ENCODE peak calls at places on chromosomes 11 and 22, in seven cellular contexts. S, J, O, U, G, E and X are unnamed samples.

GRCh38 chr22:48595511-48595905 is 1232.2 kb downstream of the BRD1 start:
- DNase-seq in G (no peak), O (no peak), S (no peak), E (no peak), U (no peak), J (no peak), X (no peak)

GRCh38 chr11:134908583-134908982 is 496.5 kb upstream of the B3GAT1 start:
- DNase-seq in E (no peak), O (no peak), S (no peak), J (no peak), G (no peak), U (no peak), X (no peak)

GRCh38 chr11:84355911-84356310 is 1069.7 kb upstream of the CCDC90B start:
- DNase-seq in U (no peak), S (no peak), O (no peak), J (no peak), E (no peak), G (no peak), X (no peak)

GRCh38 chr22:21754523-21755128 is 19.0 kb upstream of the YPEL1 start:
- DNase-seq in E (peak; percentile 14), J (no peak), U (no peak), O (no peak), S (peak; percentile 34), G (peak; percentile 12), X (no peak)

GRCh38 chr11:35087648-35088047 is 51.3 kb upstream of the CD44 start:
- DNase-seq in E (no peak), S (no peak), U (no peak), G (peak; percentile 53), O (no peak), J (peak; percentile 41), X (no peak)

GRCh38 chr22:42188808-42189447 is 58.3 kb upstream of the CYP2D6 start:
- DNase-seq in J (no peak), G (peak; percentile 55), S (no peak), O (no peak), U (no peak), E (no peak), X (no peak)

GRCh38 chr22:29072193-29072978 is 449 bp upstream of the KREMEN1 start:
- DNase-seq in E (peak; percentile 88), U (peak; percentile 97), J (peak; percentile 81), O (no peak), G (peak; percentile 42), S (peak; percentile 86), X (peak; percentile 53)

GRCh38 chr11:126105022-126105747 is 42.5 kb upstream of the CDON start:
- DNase-seq in S (no peak), U (no peak), J (no peak), O (no peak), G (no peak), E (no peak), X (no peak)

GRCh38 chr11:104005234-104005855 is 31.1 kb upstream of the DDI1 start:
- DNase-seq in S (no peak), E (no peak), G (peak; percentile 72), U (no peak), J (no peak), O (no peak), X (no peak)

GRCh38 chr11:94271885-94272372 is 32.5 kb upstream of the IZUMO1R start:
- DNase-seq in J (no peak), O (no peak), G (no peak), E (no peak), S (no peak), U (no peak), X (no peak)

GRCh38 chr22:45905924-45906865 is 70.8 kb downstream of the WNT7B start:
- DNase-seq in G (peak; percentile 62), S (no peak), U (no peak), O (peak; percentile 23), E (no peak), J (no peak), X (no peak)

GRCh38 chr11:118896921-118897591 is 13.4 kb downstream of the CXCR5 start:
- DNase-seq in S (no peak), O (no peak), G (no peak), J (peak; percentile 22), E (no peak), U (no peak), X (no peak)

GRCh38 chr11:79390477-79390876 is 50.4 kb downstream of the TENM4 start:
- DNase-seq in S (no peak), E (no peak), O (no peak), J (no peak), G (no peak), U (no peak), X (no peak)
- H3K4me3 ChIP-seq in S (no peak overlapping the region), E (no peak overlapping the region), O (no peak overlapping the region), J (no peak overlapping the region), G (no peak overlapping the region), U (no peak overlapping the region), X (no peak overlapping the region)

GRCh38 chr22:50266994-50267393 is 3.2 kb downstream of the MAPK11 start:
- DNase-seq in J (no peak), S (no peak), O (no peak), U (no peak), E (no peak), G (no peak), X (no peak)
- H3K4me3 ChIP-seq in J (no peak overlapping the region), S (peak overlapping the region; percentile 58), O (peak overlapping the region; percentile 38), U (no peak overlapping the region), E (no peak overlapping the region), G (no peak overlapping the region), X (no peak overlapping the region)

DNA sequence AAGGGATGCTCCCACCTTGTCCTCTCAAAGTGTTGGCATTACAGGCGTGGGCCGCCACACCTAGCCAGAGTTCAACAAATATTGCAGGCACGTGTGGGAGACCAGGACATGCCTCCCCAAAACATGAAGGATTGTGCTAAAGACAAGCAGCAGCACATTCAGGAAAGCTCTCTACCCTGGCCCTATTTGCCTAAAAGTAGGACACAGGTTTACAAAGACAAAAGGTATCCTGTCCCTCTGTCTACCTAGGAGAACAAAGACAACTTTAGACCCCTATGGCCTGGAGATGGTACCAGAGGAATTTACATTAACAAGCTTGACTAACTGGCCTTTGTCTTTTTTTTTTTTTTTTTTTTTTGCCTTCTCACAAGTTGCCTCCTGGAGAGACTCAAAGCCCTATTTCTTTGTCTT is 904 bp upstream of the ACCS start:
- DNase-seq in G (no peak), J (no peak), S (no peak), U (no peak), O (no peak), E (no peak), X (no peak)
- H3K4me3 ChIP-seq in G (no peak overlapping the region), J (peak overlapping the region; percentile 42), S (no peak overlapping the region), U (peak overlapping the region; percentile 78), O (no peak overlapping the region), E (no peak overlapping the region), X (no peak overlapping the region)

GRCh38 chr22:31378123-31378522 is 21.3 kb upstream of the DRG1 start:
- DNase-seq in O (no peak), E (peak; percentile 21), U (no peak), J (no peak), S (no peak), G (peak; percentile 31), X (no peak)
- H3K4me3 ChIP-seq in O (no peak overlapping the region), E (no peak overlapping the region), U (no peak overlapping the region), J (no peak overlapping the region), S (no peak overlapping the region), G (no peak overlapping the region), X (no peak overlapping the region)

GRCh38 chr11:1889527-1889930 is 2.2 kb downstream of the PRR33 start:
- DNase-seq in U (no peak), O (no peak), E (no peak), S (peak; percentile 24), G (no peak), J (peak; percentile 44), X (no peak)

GRCh38 chr11:1888347-1888753 is 3.3 kb downstream of the PRR33 start:
- DNase-seq in E (no peak), G (no peak), O (no peak), U (no peak), J (no peak), S (no peak), X (no peak)

GRCh38 chr11:1889941-1890855 is 1.5 kb downstream of the PRR33 start:
- DNase-seq in O (no peak), G (no peak), S (no peak), J (no peak), E (no peak), U (no peak), X (peak; percentile 25)

GRCh38 chr11:1887451-1888346 is 4.0 kb downstream of the PRR33 start:
- DNase-seq in U (peak; percentile 28), E (peak; percentile 10), G (no peak), J (no peak), O (no peak), S (no peak), X (no peak)

GRCh38 chr11:1888811-1889526 is 2.7 kb downstream of the PRR33 start:
- DNase-seq in J (peak; percentile 84), U (no peak), E (peak; percentile 47), S (peak; percentile 48), O (no peak), G (no peak), X (peak; percentile 87)
- H3K4me3 ChIP-seq in J (no peak overlapping the region), U (no peak overlapping the region), E (no peak overlapping the region), S (no peak overlapping the region), O (no peak overlapping the region), G (no peak overlapping the region), X (peak overlapping the region; percentile 89)

GRCh38 chr22:36419912-36420882 is 32.4 kb upstream of the MYH9 start:
- DNase-seq in J (no peak), U (no peak), G (no peak), S (no peak), O (no peak), E (no peak), X (no peak)

GRCh38 chr22:36417281-36417686 is 29.5 kb upstream of the MYH9 start:
- DNase-seq in S (no peak), J (no peak), E (peak; percentile 58), G (peak; percentile 73), U (peak; percentile 89), O (no peak), X (peak; percentile 9)

GRCh38 chr22:36415415-36416168 is 27.8 kb upstream of the MYH9 start:
- DNase-seq in E (no peak), O (no peak), G (no peak), U (no peak), S (no peak), J (no peak), X (no peak)

GRCh38 chr22:36422287-36423014 is 34.7 kb upstream of the MYH9 start:
- DNase-seq in U (no peak), S (no peak), O (no peak), G (no peak), E (no peak), J (no peak), X (no peak)

DNA sequence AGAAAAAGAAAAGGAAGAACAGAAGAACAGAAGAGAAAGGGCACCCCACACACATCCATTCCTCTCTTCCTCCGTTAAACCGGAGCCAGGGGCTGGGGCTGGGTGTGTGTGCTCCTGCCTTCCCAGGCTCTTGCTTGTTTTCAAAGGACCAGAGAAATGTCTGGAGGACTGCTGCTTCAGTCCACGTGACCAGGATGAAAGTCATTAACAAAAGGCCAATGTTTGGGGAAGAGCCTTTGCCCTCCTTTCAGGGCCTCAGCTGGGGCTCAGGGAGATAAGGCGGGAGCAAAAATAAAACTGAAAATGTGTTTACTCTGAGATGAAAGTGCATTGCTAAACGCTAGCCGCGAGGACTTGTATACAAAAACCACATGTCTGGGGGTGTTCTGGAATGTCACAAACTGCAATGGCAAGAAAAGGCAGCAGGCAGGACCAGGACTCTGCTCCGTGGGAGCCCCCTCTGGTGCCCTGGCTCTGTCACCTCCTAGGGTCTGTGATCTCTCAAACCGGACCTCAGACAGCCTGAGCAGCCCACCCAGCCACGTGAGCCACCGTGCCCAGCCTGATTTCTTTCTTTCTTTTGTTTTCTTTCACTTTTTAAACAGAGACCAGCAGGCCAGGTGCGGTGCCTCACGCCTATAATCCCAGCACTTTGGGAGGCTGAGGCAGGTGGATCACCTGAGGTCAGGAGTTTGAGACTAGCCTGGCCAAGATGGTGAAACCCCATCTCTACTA is 31.6 kb upstream of the MYH9 start:
- DNase-seq in E (peak; percentile 66), U (no peak), S (peak; percentile 25), J (no peak), G (peak; percentile 96), O (peak; percentile 91), X (peak; percentile 34)
- H3K4me3 ChIP-seq in E (no peak overlapping the region), U (no peak overlapping the region), S (peak overlapping the region; percentile 16), J (no peak overlapping the region), G (no peak overlapping the region), O (peak overlapping the region; percentile 17), X (no peak overlapping the region)